ENCODE peak calls at places on chromosomes 7 and 10, in seven cellular contexts. C is uterus; D is CD4-positive, alpha-beta T cell; N is AG04450; W is GM23338; L is coronary artery; B is mammary epithelial cell. I is an unnamed sample.

GRCh38 chr7:116259821-116260440 is 49.6 kb downstream of the TES start:
- DNase-seq in N (no peak), W (no peak), L (no peak), C (no peak), D (no peak), B (peak), I (no peak)

GRCh38 chr10:128373071-128373749 is 247.0 kb upstream of the MKI67 start:
- DNase-seq in C (no peak), D (no peak), B (no peak), N (no peak), W (no peak), L (no peak), I (no peak)

GRCh38 chr7:25665346-25665745 is 437.1 kb upstream of the NPVF start:
- DNase-seq in C (peak), N (no peak), W (no peak), L (no peak), B (no peak), D (no peak), I (no peak)

GRCh38 chr10:58350619-58351323 is 16.0 kb downstream of the UBE2D1 start:
- DNase-seq in B (no peak), W (no peak), C (no peak), D (no peak), N (no peak), L (no peak), I (no peak)

GRCh38 chr7:139774376-139774775 is 3.4 kb downstream of the HIPK2 start:
- DNase-seq in B (peak), D (no peak), N (peak), W (no peak), L (no peak), C (no peak), I (no peak)

GRCh38 chr10:17206210-17206709 is 4.8 kb upstream of the TRDMT1 start:
- DNase-seq in D (peak), C (no peak), W (no peak), L (no peak), N (no peak), B (peak), I (no peak)

GRCh38 chr7:42235734-42236133 is 1.3 kb downstream of the GLI3 start:
- DNase-seq in W (no peak), C (no peak), L (no peak), D (no peak), N (no peak), B (peak), I (no peak)

GRCh38 chr10:101682172-101682825 is 12.7 kb downstream of the FBXW4 start:
- DNase-seq in B (no peak), W (no peak), N (no peak), C (no peak), L (no peak), D (no peak), I (no peak)

GRCh38 chr10:29257106-29257783 is 31.6 kb upstream of the LYZL1 start:
- DNase-seq in D (no peak), N (peak), W (no peak), C (peak), L (peak), B (peak), I (peak)

GRCh38 chr7:90828601-90829000 is 232.5 kb downstream of the CDK14 start:
- DNase-seq in N (no peak), B (peak), D (no peak), C (no peak), W (no peak), L (no peak), I (no peak)

GRCh38 chr7:4607321-4607729 is 74.8 kb upstream of the FOXK1 start:
- DNase-seq in C (peak), B (no peak), D (no peak), N (no peak), W (no peak), L (no peak), I (no peak)

GRCh38 chr7:105006367-105007139 is 7.5 kb upstream of the KMT2E start:
- DNase-seq in D (no peak), B (peak), C (no peak), N (no peak), L (no peak), W (no peak), I (no peak)

GRCh38 chr7:91864070-91864469 is 16.4 kb downstream of the MTERF1 start:
- DNase-seq in W (no peak), N (no peak), D (no peak), C (no peak), L (no peak), B (no peak), I (no peak)

GRCh38 chr7:36208406-36208805 is 55.4 kb downstream of the EEPD1 start:
- DNase-seq in C (no peak), N (no peak), B (no peak), L (no peak), D (no peak), W (no peak), I (no peak)

GRCh38 chr7:36209814-36210183 is 56.7 kb downstream of the EEPD1 start:
- DNase-seq in C (no peak), W (no peak), B (no peak), L (no peak), D (no peak), N (no peak), I (no peak)

GRCh38 chr7:36207451-36208291 is 54.6 kb downstream of the EEPD1 start:
- DNase-seq in B (peak), N (peak), L (no peak), C (peak), W (no peak), D (peak), I (no peak)

GRCh38 chr7:36208997-36209813 is 56.2 kb downstream of the EEPD1 start:
- DNase-seq in D (peak), N (no peak), L (no peak), C (no peak), B (no peak), W (no peak), I (no peak)

DNA sequence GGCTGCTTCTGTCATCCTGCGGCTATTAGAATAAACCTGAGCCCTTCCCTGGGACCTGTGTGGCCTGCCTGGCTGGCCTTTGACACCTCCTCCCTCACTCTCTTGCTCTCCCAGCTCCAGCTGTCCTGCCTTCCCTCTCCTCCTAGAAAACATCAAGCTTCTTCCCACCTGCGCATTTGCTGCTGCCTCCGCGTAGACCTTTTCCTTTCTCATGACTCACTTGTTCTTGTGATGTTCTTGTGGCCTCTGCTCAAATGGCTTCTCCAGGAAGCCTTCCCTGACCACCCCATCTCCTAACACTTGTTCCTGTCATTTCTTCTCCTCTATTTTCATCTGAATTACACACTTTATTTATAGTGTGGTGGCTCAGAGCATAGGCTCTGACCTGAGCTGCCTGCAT is 57.5 kb downstream of the EEPD1 start:
- DNase-seq in W (no peak), C (no peak), D (no peak), L (no peak), B (no peak), N (no peak), I (no peak)
- H3K27ac ChIP-seq in W (no peak), C (no peak), D (no peak), L (no peak), B (no peak), N (peak), I (no peak)

DNA sequence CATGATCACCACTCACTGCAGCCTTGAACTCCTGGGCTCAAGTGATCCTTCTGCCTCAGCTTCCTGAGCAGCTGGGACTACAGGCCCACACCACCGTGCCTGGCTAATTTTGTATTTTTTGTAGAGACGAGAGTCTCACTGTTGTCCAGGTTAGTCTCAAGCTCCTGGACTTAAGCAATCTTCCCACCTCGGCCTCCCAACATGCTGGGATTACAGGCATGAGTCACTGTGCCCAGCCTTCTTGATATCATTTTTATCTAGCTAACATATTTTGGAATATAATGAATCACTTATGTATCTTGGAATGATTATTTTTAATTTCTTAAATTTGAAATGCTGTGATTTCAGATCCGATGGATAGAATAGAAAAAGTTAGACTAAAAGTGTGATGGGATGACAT is 18.4 kb downstream of the ARL4A start:
- DNase-seq in B (peak), D (no peak), N (no peak), C (no peak), W (no peak), L (no peak), I (no peak)
- H3K27ac ChIP-seq in B (no peak), D (no peak), N (no peak), C (no peak), W (no peak), L (no peak), I (no peak)

GRCh38 chr7:96998333-96998732 is 7.0 kb upstream of the DLX6 start:
- DNase-seq in D (no peak), W (no peak), C (no peak), L (no peak), N (no peak), B (no peak), I (no peak)

GRCh38 chr7:96996937-96997511 is 8.3 kb upstream of the DLX6 start:
- DNase-seq in B (no peak), D (no peak), C (no peak), L (no peak), N (no peak), W (no peak), I (no peak)

GRCh38 chr7:96996111-96996936 is 9.0 kb upstream of the DLX6 start:
- DNase-seq in L (no peak), D (no peak), N (no peak), B (no peak), C (no peak), W (peak), I (no peak)

GRCh38 chr7:96998765-96999164 is 6.6 kb upstream of the DLX6 start:
- DNase-seq in B (no peak), N (no peak), D (no peak), L (no peak), W (peak), C (no peak), I (no peak)

DNA sequence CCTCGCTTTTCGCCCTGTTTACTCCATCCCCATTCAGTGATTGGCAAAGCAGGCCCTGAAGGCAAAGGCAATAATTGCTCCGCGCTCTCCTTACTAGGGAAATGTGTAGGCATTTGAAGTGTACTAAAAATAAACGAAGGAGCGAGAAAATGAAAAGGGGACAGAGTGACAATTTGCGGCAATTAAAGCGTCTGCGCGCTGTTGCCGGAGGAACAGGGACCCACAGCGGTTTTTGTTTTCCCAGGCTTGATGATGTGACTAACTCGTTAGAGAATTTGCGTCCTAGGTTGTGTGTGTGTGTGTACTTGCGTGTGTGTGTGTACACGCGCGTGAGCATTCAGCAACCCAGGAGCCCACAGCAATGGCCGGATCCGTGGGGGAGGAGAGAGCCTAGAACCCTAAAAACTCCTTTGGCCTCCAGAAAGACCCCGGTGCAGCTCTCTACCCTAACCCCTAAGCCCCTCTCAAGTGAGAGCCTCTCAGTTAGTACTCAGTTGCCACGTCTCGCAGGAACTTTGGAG is 7.8 kb upstream of the DLX6 start:
- DNase-seq in B (no peak), L (no peak), C (no peak), W (no peak), D (no peak), N (no peak), I (no peak)
- H3K27ac ChIP-seq in B (no peak), L (no peak), C (no peak), W (no peak), D (no peak), N (no peak), I (no peak)

GRCh38 chr7:106100863-106101262 is 11.2 kb downstream of the SYPL1 start:
- DNase-seq in B (no peak), W (no peak), N (no peak), C (no peak), L (no peak), D (no peak), I (no peak)

GRCh38 chr7:106101726-106102125 is 10.4 kb downstream of the SYPL1 start:
- DNase-seq in C (no peak), W (no peak), N (no peak), B (no peak), D (no peak), L (no peak), I (no peak)

GRCh38 chr7:106104861-106105260 is 7.3 kb downstream of the SYPL1 start:
- DNase-seq in D (no peak), C (no peak), N (no peak), L (no peak), W (no peak), B (no peak), I (no peak)

GRCh38 chr7:106099539-106099938 is 12.6 kb downstream of the SYPL1 start:
- DNase-seq in L (no peak), D (no peak), C (no peak), B (no peak), N (no peak), W (peak), I (no peak)

DNA sequence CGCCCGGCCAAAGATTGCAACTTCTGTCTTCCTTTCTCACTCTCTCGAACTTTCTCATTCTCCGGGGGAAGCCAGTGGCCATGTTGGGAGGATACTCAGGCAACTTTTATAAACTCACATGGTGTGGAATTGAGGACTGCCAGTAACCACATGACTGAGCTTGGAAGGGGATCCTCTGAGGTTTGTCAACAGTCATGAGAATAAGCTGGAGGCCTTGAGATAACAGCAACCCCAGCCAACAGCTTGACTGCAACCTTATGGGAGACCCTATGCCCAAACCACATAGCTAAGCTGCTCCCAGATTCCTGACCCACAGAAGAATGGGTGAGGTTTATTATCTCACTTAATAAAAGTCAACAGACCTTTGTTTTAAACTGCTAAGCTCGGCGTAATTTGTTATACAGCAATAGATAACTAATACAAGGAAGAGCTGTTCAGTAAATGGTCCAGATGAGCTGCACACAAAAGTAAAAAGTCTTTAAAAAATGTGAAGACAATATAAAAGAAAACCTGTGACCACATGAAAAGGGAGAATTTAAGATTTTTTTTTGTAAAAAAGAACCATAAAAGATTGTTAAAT is 9.6 kb downstream of the SYPL1 start:
- DNase-seq in W (no peak), N (no peak), B (no peak), D (no peak), C (no peak), L (no peak), I (no peak)
- H3K27ac ChIP-seq in W (no peak), N (no peak), B (no peak), D (no peak), C (no peak), L (no peak), I (no peak)

GRCh38 chr10:49135575-49136313 is 1.9 kb upstream of the FAM170B start:
- DNase-seq in W (no peak), L (no peak), N (no peak), D (no peak), B (no peak), C (no peak), I (no peak)
- H3K27ac ChIP-seq in W (no peak), L (peak), N (no peak), D (no peak), B (no peak), C (peak), I (no peak)

GRCh38 chr10:104260775-104261115 is 6.1 kb downstream of the GSTO1 start:
- DNase-seq in W (no peak), L (no peak), C (no peak), B (peak), N (no peak), D (no peak), I (no peak)
- H3K27ac ChIP-seq in W (peak), L (peak), C (peak), B (peak), N (no peak), D (peak), I (no peak)

GRCh38 chr7:37287093-37287492 is 161.6 kb downstream of the ELMO1 start:
- DNase-seq in D (no peak), C (no peak), L (no peak), N (no peak), B (no peak), W (no peak), I (no peak)
- H3K27ac ChIP-seq in D (no peak), C (no peak), L (no peak), N (no peak), B (no peak), W (no peak), I (no peak)

GRCh38 chr7:101944611-101945010 is 127.2 kb downstream of the CUX1 start:
- DNase-seq in N (no peak), W (no peak), L (no peak), D (no peak), B (no peak), C (no peak), I (no peak)

GRCh38 chr7:101945034-101945758 is 127.8 kb downstream of the CUX1 start:
- DNase-seq in C (no peak), W (no peak), L (no peak), D (no peak), N (no peak), B (no peak), I (no peak)

GRCh38 chr7:101948650-101949049 is 131.2 kb downstream of the CUX1 start:
- DNase-seq in C (no peak), B (no peak), D (no peak), L (no peak), N (no peak), W (no peak), I (no peak)

GRCh38 chr7:101950450-101951119 is 133.2 kb downstream of the CUX1 start:
- DNase-seq in D (no peak), W (peak), L (no peak), N (peak), B (no peak), C (no peak), I (no peak)

DNA sequence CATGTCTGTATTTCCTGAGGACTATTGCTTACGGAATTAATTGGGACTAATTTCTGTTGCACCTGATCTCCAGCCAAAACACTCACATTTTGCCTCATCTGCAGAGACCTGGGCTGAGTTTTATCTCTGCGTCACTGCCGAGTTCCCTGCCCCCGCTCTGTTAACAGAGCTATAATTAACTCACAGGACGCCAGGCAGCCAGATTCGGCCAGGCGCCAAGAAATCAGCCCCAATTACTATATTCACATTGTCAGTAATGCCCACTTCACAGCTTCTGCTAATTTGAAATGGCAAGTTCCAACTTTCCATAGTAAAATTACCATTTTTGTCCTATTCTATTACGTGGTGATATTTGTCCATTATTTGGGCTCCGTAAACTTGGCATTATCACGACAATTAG is 130.5 kb downstream of the CUX1 start:
- DNase-seq in D (no peak), C (peak), N (no peak), B (no peak), L (no peak), W (peak), I (no peak)
- H3K27ac ChIP-seq in D (no peak), C (peak), N (no peak), B (no peak), L (peak), W (peak), I (peak)

DNA sequence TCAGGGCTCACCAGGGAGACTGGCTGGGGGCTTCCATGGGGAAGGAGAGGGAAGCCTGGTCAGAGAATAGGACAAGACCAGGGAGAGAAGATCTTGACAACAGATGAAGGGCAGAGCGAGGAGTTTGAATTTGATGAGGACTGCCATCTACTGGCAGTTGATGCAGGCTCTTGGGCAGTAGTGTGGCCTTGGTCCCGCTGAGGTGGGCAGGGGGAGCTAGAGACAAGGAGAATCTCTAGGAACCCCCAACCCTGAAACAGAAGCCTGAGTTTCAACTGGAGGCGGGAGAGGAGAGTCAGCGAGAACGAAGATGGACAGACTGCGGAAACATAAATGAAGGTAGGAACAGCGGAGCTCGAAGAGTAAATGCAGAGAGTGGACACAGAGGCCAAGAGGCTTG is 81.0 kb downstream of the PPP1R3C start:
- DNase-seq in L (no peak), W (peak), D (no peak), N (peak), C (peak), B (peak), I (no peak)
- H3K27ac ChIP-seq in L (peak), W (no peak), D (no peak), N (no peak), C (peak), B (no peak), I (no peak)

I was measured in thoracic aorta.